ENCODE peak calls at places on chromosomes 7 and 10, in four cellular contexts. V, F, Q and Z are unnamed samples.

GRCh38 chr7:40698214-40698920 is 563.6 kb downstream of the SUGCT start:
- DNase-seq in V (no peak), F (no peak), Q (peak), Z (no peak)

GRCh38 chr7:112238852-112239610 is 32.5 kb downstream of the ZNF277 start:
- DNase-seq in V (no peak), F (no peak), Q (peak), Z (peak)

GRCh38 chr7:12158334-12159060 is 52.6 kb upstream of the TMEM106B start:
- DNase-seq in V (no peak), F (no peak), Q (peak), Z (no peak)

GRCh38 chr10:59708816-59709471 is 706 bp downstream of the SLC16A9 start:
- DNase-seq in V (no peak), F (no peak), Q (no peak), Z (no peak)

GRCh38 chr10:7937315-7937945 is 117.1 kb upstream of the GATA3 start:
- DNase-seq in V (no peak), F (no peak), Q (no peak), Z (no peak)

GRCh38 chr10:95407546-95407945 is 116.7 kb upstream of the PDLIM1 start:
- DNase-seq in V (no peak), F (no peak), Q (no peak), Z (no peak)

GRCh38 chr7:20323587-20323986 is 7.1 kb upstream of the ITGB8 start:
- DNase-seq in V (no peak), F (no peak), Q (no peak), Z (no peak)

GRCh38 chr7:32042900-32043299 is 27.3 kb downstream of the PDE1C start:
- DNase-seq in V (no peak), F (no peak), Q (no peak), Z (no peak)

GRCh38 chr7:118626739-118627138 is 402.2 kb downstream of the ANKRD7 start:
- DNase-seq in V (no peak), F (no peak), Q (no peak), Z (no peak)

GRCh38 chr10:114470956-114471905 is 66.9 kb upstream of the AFAP1L2 start:
- DNase-seq in V (no peak), F (peak), Q (peak), Z (no peak)

GRCh38 chr7:1513657-1514095 is 9.5 kb upstream of the INTS1 start:
- DNase-seq in V (no peak), F (no peak), Q (no peak), Z (no peak)

GRCh38 chr10:49194212-49194920 is 6.2 kb upstream of the TMEM273 start:
- DNase-seq in V (no peak), F (no peak), Q (no peak), Z (no peak)

GRCh38 chr10:75083972-75084833 is 27.3 kb upstream of the SAMD8 start:
- DNase-seq in V (no peak), F (no peak), Q (no peak), Z (no peak)

GRCh38 chr10:48453451-48454301 is 147.2 kb downstream of the MAPK8 start:
- DNase-seq in V (no peak), F (no peak), Q (no peak), Z (no peak)